ENCODE peak calls at places on chromosomes 3 and 15, in four cellular contexts. One of them, this sample, is unnamed.

GRCh38 chr3:120144267-120144666 is 50.0 kb upstream of the GSK3B start:
- DNase-seq in HFF-Myc: no peak
- DNase-seq in foreskin fibroblast: peak
- DNase-seq in transverse colon: no peak
- DNase-seq in this sample: peak

GRCh38 chr15:55774113-55774970 is 31.4 kb upstream of the PRTG start:
- DNase-seq in foreskin fibroblast: peak
- DNase-seq in transverse colon: peak
- DNase-seq in HFF-Myc: no peak
- DNase-seq in this sample: peak

GRCh38 chr15:31347067-31347975 is 20.7 kb downstream of the KLF13 start:
- DNase-seq in foreskin fibroblast: no peak
- DNase-seq in transverse colon: no peak
- DNase-seq in HFF-Myc: no peak
- DNase-seq in this sample: no peak

GRCh38 chr3:43048470-43048869 is 57.4 kb downstream of the POMGNT2 start:
- DNase-seq in foreskin fibroblast: no peak
- DNase-seq in transverse colon: no peak
- DNase-seq in HFF-Myc: no peak
- DNase-seq in this sample: no peak

GRCh38 chr15:79724312-79724711 is 172.5 kb downstream of the MTHFS start:
- DNase-seq in foreskin fibroblast: peak
- DNase-seq in transverse colon: no peak
- DNase-seq in HFF-Myc: peak
- DNase-seq in this sample: peak

GRCh38 chr15:37765809-37766208 is 168.6 kb upstream of the TMCO5A start:
- DNase-seq in transverse colon: peak
- DNase-seq in HFF-Myc: no peak
- DNase-seq in foreskin fibroblast: peak
- DNase-seq in this sample: no peak

GRCh38 chr3:184727357-184728060 is 15.6 kb upstream of the MAGEF1 start:
- DNase-seq in foreskin fibroblast: peak
- DNase-seq in transverse colon: peak
- DNase-seq in HFF-Myc: peak
- DNase-seq in this sample: peak

GRCh38 chr3:15665510-15666150 is 64.1 kb downstream of the BTD start:
- DNase-seq in foreskin fibroblast: peak
- DNase-seq in transverse colon: no peak
- DNase-seq in HFF-Myc: no peak
- DNase-seq in this sample: no peak

GRCh38 chr3:194022052-194022451 is 113.9 kb upstream of the HES1 start:
- DNase-seq in HFF-Myc: no peak
- DNase-seq in foreskin fibroblast: no peak
- DNase-seq in transverse colon: no peak
- DNase-seq in this sample: no peak

GRCh38 chr15:95457520-95457919 is 873.0 kb upstream of the NR2F2 start:
- DNase-seq in HFF-Myc: no peak
- DNase-seq in transverse colon: no peak
- DNase-seq in foreskin fibroblast: no peak
- DNase-seq in this sample: no peak

GRCh38 chr15:52466134-52466701 is 62.5 kb downstream of the MYO5A start:
- DNase-seq in HFF-Myc: no peak
- DNase-seq in transverse colon: peak
- DNase-seq in foreskin fibroblast: peak
- DNase-seq in this sample: no peak

GRCh38 chr3:64058592-64058991 is 35.3 kb upstream of the PSMD6 start:
- DNase-seq in foreskin fibroblast: no peak
- DNase-seq in HFF-Myc: no peak
- DNase-seq in transverse colon: no peak
- DNase-seq in this sample: no peak

GRCh38 chr3:127088511-127089430 is 104.2 kb upstream of the PRR23E start:
- DNase-seq in foreskin fibroblast: no peak
- DNase-seq in transverse colon: no peak
- DNase-seq in HFF-Myc: no peak
- DNase-seq in this sample: no peak

GRCh38 chr3:160379628-160380214 is 19.3 kb downstream of the IFT80 start:
- DNase-seq in transverse colon: no peak
- DNase-seq in foreskin fibroblast: no peak
- DNase-seq in HFF-Myc: no peak
- DNase-seq in this sample: no peak

GRCh38 chr3:3180421-3180820 is 930 bp upstream of the CRBN start:
- DNase-seq in foreskin fibroblast: no peak
- DNase-seq in transverse colon: no peak
- DNase-seq in HFF-Myc: no peak
- DNase-seq in this sample: no peak

GRCh38 chr15:91894606-91895005 is 41.1 kb downstream of the SLCO3A1 start:
- DNase-seq in transverse colon: no peak
- DNase-seq in HFF-Myc: no peak
- DNase-seq in foreskin fibroblast: no peak
- DNase-seq in this sample: no peak

GRCh38 chr3:83224101-83224868 is 1462.8 kb upstream of the GBE1 start:
- DNase-seq in HFF-Myc: no peak
- DNase-seq in transverse colon: no peak
- DNase-seq in foreskin fibroblast: peak
- DNase-seq in this sample: peak

GRCh38 chr15:52083603-52084002 is 29.0 kb downstream of the BCL2L10 start:
- DNase-seq in transverse colon: no peak
- DNase-seq in HFF-Myc: no peak
- DNase-seq in foreskin fibroblast: no peak
- DNase-seq in this sample: no peak

GRCh38 chr3:159776779-159777178 is 211.9 kb upstream of the IL12A start:
- DNase-seq in transverse colon: no peak
- DNase-seq in foreskin fibroblast: no peak
- DNase-seq in HFF-Myc: no peak
- DNase-seq in this sample: no peak

GRCh38 chr3:116442331-116443021 is 2.8 kb downstream of the LSAMP start:
- DNase-seq in HFF-Myc: no peak
- DNase-seq in foreskin fibroblast: peak
- DNase-seq in transverse colon: no peak
- DNase-seq in this sample: no peak

GRCh38 chr3:139732729-139733128 is 55.0 kb upstream of the NMNAT3 start:
- DNase-seq in transverse colon: no peak
- DNase-seq in foreskin fibroblast: no peak
- DNase-seq in HFF-Myc: no peak
- DNase-seq in this sample: no peak

GRCh38 chr15:73746288-73746687 is 6.9 kb downstream of the INSYN1 start:
- DNase-seq in HFF-Myc: no peak
- DNase-seq in foreskin fibroblast: no peak
- DNase-seq in transverse colon: no peak
- DNase-seq in this sample: no peak

GRCh38 chr3:63910873-63911272 is 1.3 kb downstream of the SCAANT1 start:
- DNase-seq in foreskin fibroblast: peak
- DNase-seq in transverse colon: no peak
- DNase-seq in HFF-Myc: no peak
- DNase-seq in this sample: no peak

GRCh38 chr3:181253796-181254195 is 264.3 kb upstream of the DNAJC19 start:
- DNase-seq in foreskin fibroblast: no peak
- DNase-seq in transverse colon: no peak
- DNase-seq in HFF-Myc: no peak
- DNase-seq in this sample: no peak

GRCh38 chr3:171417813-171418212 is 42.4 kb downstream of the TNIK start:
- DNase-seq in foreskin fibroblast: peak
- DNase-seq in transverse colon: peak
- DNase-seq in HFF-Myc: peak
- DNase-seq in this sample: peak

GRCh38 chr3:34107669-34108068 is 309.2 kb downstream of the PDCD6IP start:
- DNase-seq in HFF-Myc: no peak
- DNase-seq in transverse colon: no peak
- DNase-seq in foreskin fibroblast: no peak
- DNase-seq in this sample: no peak

GRCh38 chr3:128547368-128547987 is 54.5 kb upstream of the GATA2 start:
- DNase-seq in transverse colon: no peak
- DNase-seq in HFF-Myc: no peak
- DNase-seq in foreskin fibroblast: peak
- DNase-seq in this sample: peak

GRCh38 chr3:127815641-127816605 is 6.4 kb downstream of the MGLL start:
- DNase-seq in transverse colon: peak
- DNase-seq in HFF-Myc: no peak
- DNase-seq in foreskin fibroblast: no peak
- DNase-seq in this sample: no peak

GRCh38 chr3:136336329-136337100 is 86.4 kb downstream of the PCCB start:
- DNase-seq in HFF-Myc: peak
- DNase-seq in transverse colon: no peak
- DNase-seq in foreskin fibroblast: peak
- DNase-seq in this sample: no peak

GRCh38 chr3:136330900-136331299 is 80.8 kb downstream of the PCCB start:
- DNase-seq in foreskin fibroblast: no peak
- DNase-seq in transverse colon: no peak
- DNase-seq in HFF-Myc: no peak
- DNase-seq in this sample: no peak

GRCh38 chr3:136332776-136333175 is 82.6 kb downstream of the PCCB start:
- DNase-seq in HFF-Myc: no peak
- DNase-seq in transverse colon: no peak
- DNase-seq in foreskin fibroblast: peak
- DNase-seq in this sample: peak

GRCh38 chr3:136332302-136332701 is 82.2 kb downstream of the PCCB start:
- DNase-seq in HFF-Myc: no peak
- DNase-seq in foreskin fibroblast: no peak
- DNase-seq in transverse colon: no peak
- DNase-seq in this sample: no peak

DNA sequence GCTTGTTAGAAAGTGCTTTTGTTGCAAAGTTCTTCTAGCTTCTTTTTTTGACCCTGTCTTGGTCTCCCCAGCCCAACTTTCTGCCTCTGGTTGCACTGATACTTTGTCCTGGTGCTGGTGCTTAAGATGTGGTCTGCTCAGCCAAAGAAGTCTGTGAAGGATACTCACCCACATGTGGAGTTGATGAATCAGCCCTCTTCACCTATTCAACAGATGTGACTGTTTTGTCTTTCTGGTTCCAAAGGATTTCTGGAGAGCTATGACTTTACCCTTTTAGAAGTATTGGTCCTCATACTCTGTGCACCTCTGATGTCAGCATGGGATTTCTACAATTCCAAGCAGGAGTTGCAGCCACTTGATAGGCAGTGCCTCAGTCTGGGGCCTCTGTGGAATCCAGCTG is 84.1 kb downstream of the PCCB start:
- DNase-seq in foreskin fibroblast: peak
- DNase-seq in HFF-Myc: peak
- DNase-seq in transverse colon: no peak
- DNase-seq in this sample: no peak
- TF ChIP-seq CTCF in foreskin fibroblast: no peak
- TF ChIP-seq CTCF in HFF-Myc: no peak
- TF ChIP-seq CTCF in transverse colon: no peak
- TF ChIP-seq CTCF in this sample: no peak

GRCh38 chr15:83982748-83983147 is 252.8 kb upstream of the GOLGA6L4 start:
- DNase-seq in transverse colon: no peak
- DNase-seq in HFF-Myc: no peak
- DNase-seq in foreskin fibroblast: no peak
- DNase-seq in this sample: no peak

GRCh38 chr15:83978588-83978987 is 257.0 kb upstream of the GOLGA6L4 start:
- DNase-seq in foreskin fibroblast: no peak
- DNase-seq in HFF-Myc: no peak
- DNase-seq in transverse colon: no peak
- DNase-seq in this sample: no peak

GRCh38 chr15:83980637-83981036 is 254.9 kb upstream of the GOLGA6L4 start:
- DNase-seq in transverse colon: no peak
- DNase-seq in HFF-Myc: no peak
- DNase-seq in foreskin fibroblast: no peak
- DNase-seq in this sample: no peak

GRCh38 chr15:83977992-83978391 is 257.6 kb upstream of the GOLGA6L4 start:
- DNase-seq in transverse colon: no peak
- DNase-seq in HFF-Myc: no peak
- DNase-seq in foreskin fibroblast: no peak
- DNase-seq in this sample: no peak

DNA sequence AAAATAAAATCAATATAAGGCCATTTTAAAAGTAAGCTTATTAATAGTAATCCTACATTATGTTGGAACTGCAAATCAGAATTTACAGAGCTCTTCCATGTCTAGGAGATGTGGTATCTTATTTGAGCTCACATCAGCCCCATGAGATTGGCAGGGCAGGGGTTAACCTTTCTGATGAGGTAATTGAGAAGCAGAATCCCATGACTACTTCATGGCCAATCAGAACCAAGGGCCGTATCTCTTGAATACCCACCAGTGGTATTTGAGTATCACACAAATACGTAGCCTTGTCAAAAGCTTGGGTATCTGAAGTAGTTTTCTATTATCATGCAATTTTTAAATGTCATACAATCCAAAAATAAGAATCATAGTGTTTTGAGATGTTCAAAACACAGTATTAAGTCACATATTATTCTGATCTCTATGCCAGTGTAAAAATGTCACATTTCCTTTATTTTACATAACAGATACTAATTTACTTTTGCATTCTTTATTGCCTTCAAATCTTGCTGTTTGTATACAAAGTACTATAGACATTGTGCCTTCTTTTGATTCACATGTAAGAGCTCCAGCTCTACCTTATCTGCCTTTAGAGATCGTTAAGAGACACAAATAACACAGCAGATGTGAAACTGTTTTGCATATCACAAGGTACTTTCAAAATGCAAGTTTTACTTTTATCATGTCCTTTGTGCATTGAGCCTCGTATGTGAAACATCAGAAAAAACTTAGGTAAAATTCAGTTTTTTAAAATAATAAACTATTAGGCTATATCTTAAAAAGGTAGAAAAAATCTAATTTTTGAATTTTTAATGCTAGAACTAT is 251.7 kb upstream of the GOLGA6L4 start:
- DNase-seq in transverse colon: no peak
- DNase-seq in foreskin fibroblast: no peak
- DNase-seq in HFF-Myc: no peak
- DNase-seq in this sample: no peak
- H3K4me3 ChIP-seq in transverse colon: no peak
- H3K4me3 ChIP-seq in foreskin fibroblast: no peak
- H3K4me3 ChIP-seq in HFF-Myc: no peak
- H3K4me3 ChIP-seq in this sample: no peak

GRCh38 chr3:167406876-167407492 is 26.9 kb upstream of the ZBBX start:
- DNase-seq in HFF-Myc: no peak
- DNase-seq in transverse colon: peak
- DNase-seq in foreskin fibroblast: no peak
- DNase-seq in this sample: peak
- TF ChIP-seq CTCF in HFF-Myc: no peak
- TF ChIP-seq CTCF in transverse colon: no peak
- TF ChIP-seq CTCF in foreskin fibroblast: no peak
- TF ChIP-seq CTCF in this sample: peak

DNA sequence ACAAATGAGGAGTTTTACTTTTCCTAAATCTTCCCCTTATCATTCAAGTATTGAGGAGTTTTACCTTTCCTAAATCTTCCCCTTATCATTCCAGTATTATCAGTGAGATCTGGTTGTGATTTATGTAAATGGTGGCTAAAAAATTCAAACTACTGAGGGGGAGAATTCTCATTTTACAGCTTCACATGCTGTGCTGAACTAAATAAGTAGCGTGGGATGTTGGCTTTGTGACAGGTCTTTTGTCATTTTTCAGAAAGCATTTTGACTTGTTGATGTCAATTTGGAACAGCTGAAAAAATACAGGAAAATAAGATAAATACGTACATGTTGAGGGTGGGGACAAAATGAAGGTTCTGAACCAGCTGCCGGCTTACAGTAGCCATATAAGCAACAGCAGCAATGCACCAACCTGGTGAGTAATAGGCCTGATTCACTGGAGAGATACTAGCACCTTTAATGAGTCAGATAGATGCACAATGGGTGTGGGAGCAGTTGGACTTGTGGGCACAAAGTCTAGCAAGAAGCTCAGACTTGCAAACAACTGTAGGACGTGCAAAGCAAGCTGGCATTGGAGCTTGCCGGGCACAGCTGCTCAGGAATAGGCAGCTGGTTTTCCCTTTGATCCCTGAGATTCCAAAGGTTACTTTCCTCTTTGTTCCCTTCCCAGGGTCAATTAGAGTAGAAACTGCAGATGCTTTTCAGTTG is 12.8 kb downstream of the B3GNT5 start:
- DNase-seq in HFF-Myc: peak
- DNase-seq in transverse colon: peak
- DNase-seq in foreskin fibroblast: peak
- DNase-seq in this sample: peak
- H3K4me3 ChIP-seq in HFF-Myc: no peak
- H3K4me3 ChIP-seq in transverse colon: no peak
- H3K4me3 ChIP-seq in foreskin fibroblast: no peak
- H3K4me3 ChIP-seq in this sample: peak